ENCODE peak calls at places on chromosomes 2 and 18, in seven cellular contexts. Y is stimulated activated naive B cell treated with anti-CD40 and anti-IgM and Interleukin-4, amounts not matched to agents 10 μg/mL and 1 μg/mL and 100 μg/mL, for 72 hours; N is GF-D8; K is tibial artery; E is CD8-positive, alpha-beta memory T cell; W is CD8-positive, alpha-beta T cell; S is nephron progenitor cell. Z is an unnamed sample.
A peak's percentile ranks its signal among the peaks of the same experiment; 100 is the strongest.

GRCh38 chr2:65316072-65316471 is 88.4 kb downstream of the ACTR2 start:
- DNase-seq in Y (no peak), N (no peak), K (peak; percentile 85), E (no peak), W (no peak), S (no peak), Z (peak; percentile 76)

GRCh38 chr18:38563396-38563980 is 997.9 kb upstream of the CELF4 start:
- DNase-seq in Y (no peak), N (no peak), K (no peak), E (no peak), W (no peak), S (no peak), Z (no peak)

GRCh38 chr2:170461875-170462274 is 253.3 kb upstream of the SP5 start:
- DNase-seq in Y (no peak), N (no peak), K (no peak), E (no peak), W (no peak), S (no peak), Z (no peak)

GRCh38 chr18:36446059-36446458 is 148.5 kb downstream of the FHOD3 start:
- DNase-seq in Y (no peak), N (no peak), K (no peak), E (no peak), W (no peak), S (no peak), Z (peak; percentile 39)

GRCh38 chr2:169928463-169928864 is 101.2 kb downstream of the UBR3 start:
- DNase-seq in Y (no peak), N (no peak), K (no peak), E (no peak), W (no peak), S (no peak), Z (peak; percentile 61)

GRCh38 chr2:28413152-28413895 is 20.7 kb downstream of the FOSL2 start:
- DNase-seq in Y (no peak), N (no peak), K (no peak), E (no peak), W (no peak), S (no peak), Z (no peak)

GRCh38 chr18:5286525-5286924 is 9.0 kb downstream of the ZBTB14 start:
- DNase-seq in Y (no peak), N (no peak), K (no peak), E (no peak), W (no peak), S (no peak), Z (no peak)

GRCh38 chr18:60809937-60810336 is 437.4 kb upstream of the MC4R start:
- DNase-seq in Y (no peak), N (no peak), K (no peak), E (no peak), W (no peak), S (no peak), Z (no peak)

GRCh38 chr2:14261771-14262170 is 370.7 kb upstream of the LRATD1 start:
- DNase-seq in Y (no peak), N (no peak), K (no peak), E (no peak), W (no peak), S (no peak), Z (no peak)

GRCh38 chr18:37762076-37762475 is 196.5 kb upstream of the CELF4 start:
- DNase-seq in Y (no peak), N (no peak), K (no peak), E (no peak), W (no peak), S (no peak), Z (no peak)

GRCh38 chr2:69798909-69799526 is 30.4 kb upstream of the GMCL1 start:
- DNase-seq in Y (no peak), N (no peak), K (no peak), E (no peak), W (no peak), S (peak; percentile 35), Z (peak; percentile 80)

GRCh38 chr2:138319616-138320015 is 182.0 kb upstream of the SPOPL start:
- DNase-seq in Y (no peak), N (no peak), K (no peak), E (no peak), W (no peak), S (no peak), Z (no peak)

GRCh38 chr2:239152239-239152915 is 248.4 kb downstream of the HDAC4 start:
- DNase-seq in Y (no peak), N (no peak), K (peak; percentile 65), E (no peak), W (no peak), S (no peak), Z (no peak)

GRCh38 chr2:98804736-98805135 is 73.8 kb upstream of the MGAT4A start:
- DNase-seq in Y (no peak), N (no peak), K (no peak), E (no peak), W (no peak), S (no peak), Z (no peak)

GRCh38 chr2:5433855-5434254 is 258.3 kb upstream of the SOX11 start:
- DNase-seq in Y (no peak), N (no peak), K (no peak), E (no peak), W (no peak), S (no peak), Z (no peak)

GRCh38 chr2:171547720-171548119 is 25.4 kb downstream of the CYBRD1 start:
- DNase-seq in Y (no peak), N (no peak), K (no peak), E (no peak), W (no peak), S (no peak), Z (peak; percentile 49)

GRCh38 chr2:19369341-19369955 is 11.0 kb upstream of the OSR1 start:
- DNase-seq in Y (no peak), N (no peak), K (no peak), E (no peak), W (no peak), S (no peak), Z (peak; percentile 74)

GRCh38 chr18:39178171-39178570 is 1612.6 kb upstream of the CELF4 start:
- DNase-seq in Y (no peak), N (no peak), K (no peak), E (no peak), W (no peak), S (no peak), Z (no peak)

Z was measured in GM23248.